ENCODE peak calls at places on chromosomes 2 and 18, in five cellular contexts. Z is H9, Q is H1, A is mesenchymal stem cell, P is neuronal stem cell. W is an unnamed sample.

GRCh38 chr2:3505771-3506170 is 13.6 kb downstream of the ADI1 start:
- DNase-seq in Z (no peak), Q (no peak), A (peak), P (no peak), W (peak)

GRCh38 chr2:191415858-191416257 is 170.7 kb downstream of the MYO1B start:
- DNase-seq in Z (no peak), Q (no peak), A (no peak), P (no peak), W (no peak)

GRCh38 chr2:64592994-64593655 is 60.6 kb downstream of the SERTAD2 start:
- DNase-seq in Z (no peak), Q (no peak), A (peak), P (no peak), W (peak)

GRCh38 chr2:219886615-219887014 is 259.2 kb downstream of the SLC4A3 start:
- DNase-seq in Z (peak), Q (no peak), A (no peak), P (no peak), W (peak)

GRCh38 chr2:152718909-152719645 is 657 bp downstream of the ARL6IP6 start:
- DNase-seq in Z (peak), Q (peak), A (peak), P (peak), W (no peak)

GRCh38 chr2:60515751-60516226 is 37.7 kb downstream of the BCL11A start:
- DNase-seq in Z (peak), Q (no peak), A (peak), P (no peak), W (peak)

GRCh38 chr2:73703675-73704074 is 33.5 kb downstream of the TPRKB start:
- DNase-seq in Z (no peak), Q (no peak), A (no peak), P (no peak), W (no peak)

GRCh38 chr2:202378001-202378400 is 1.9 kb downstream of the BMPR2 start:
- DNase-seq in Z (no peak), Q (no peak), A (no peak), P (no peak), W (no peak)

GRCh38 chr2:149365826-149366583 is 35.6 kb downstream of the LYPD6 start:
- DNase-seq in Z (no peak), Q (no peak), A (peak), P (no peak), W (peak)

GRCh38 chr2:101775636-101776035 is 78.1 kb downstream of the MAP4K4 start:
- DNase-seq in Z (no peak), Q (no peak), A (no peak), P (no peak), W (no peak)

GRCh38 chr18:50492061-50492460 is 67.8 kb upstream of the MAPK4 start:
- DNase-seq in Z (no peak), Q (no peak), A (no peak), P (no peak), W (no peak)

GRCh38 chr18:49510393-49511115 is 23.5 kb upstream of the C18orf32 start:
- DNase-seq in Z (peak), Q (no peak), A (peak), P (no peak), W (peak)

GRCh38 chr18:49476664-49477411 is 10.2 kb downstream of the C18orf32 start:
- DNase-seq in Z (no peak), Q (no peak), A (peak), P (no peak), W (peak)

GRCh38 chr2:172226244-172227061 is 123.8 kb upstream of the DLX2 start:
- DNase-seq in Z (peak), Q (no peak), A (no peak), P (no peak), W (no peak)

GRCh38 chr2:124286089-124286783 is 261.1 kb downstream of the CNTNAP5 start:
- DNase-seq in Z (peak), Q (no peak), A (peak), P (no peak), W (no peak)

GRCh38 chr2:109418716-109419115 is 195.1 kb downstream of the SEPTIN10 start:
- DNase-seq in Z (no peak), Q (no peak), A (no peak), P (no peak), W (no peak)

GRCh38 chr2:176188969-176189665 is 649 bp downstream of the HOXD1 start:
- DNase-seq in Z (peak), Q (no peak), A (no peak), P (no peak), W (no peak)

GRCh38 chr2:43057742-43058706 is 168.4 kb downstream of the ZFP36L2 start:
- DNase-seq in Z (no peak), Q (no peak), A (no peak), P (no peak), W (no peak)

GRCh38 chr2:68994864-68995263 is 18.1 kb upstream of the ANTXR1 start:
- DNase-seq in Z (no peak), Q (no peak), A (no peak), P (no peak), W (peak)

GRCh38 chr2:586518-587370 is 90.5 kb downstream of the TMEM18 start:
- DNase-seq in Z (no peak), Q (no peak), A (no peak), P (peak), W (no peak)

GRCh38 chr2:171964328-171964727 is 35.4 kb upstream of the METAP1D start:
- DNase-seq in Z (no peak), Q (no peak), A (no peak), P (no peak), W (no peak)

GRCh38 chr2:60551241-60552095 is 2.0 kb downstream of the BCL11A start:
- DNase-seq in Z (peak), Q (no peak), A (peak), P (no peak), W (no peak)

GRCh38 chr2:74249406-74250122 is 51.1 kb downstream of the MTHFD2 start:
- DNase-seq in Z (no peak), Q (no peak), A (no peak), P (no peak), W (no peak)

GRCh38 chr18:13551841-13552733 is 174.3 kb downstream of the FAM210A start:
- DNase-seq in Z (no peak), Q (no peak), A (no peak), P (no peak), W (no peak)

GRCh38 chr2:113686537-113686936 is 59.5 kb downstream of the RABL2A start:
- DNase-seq in Z (no peak), Q (no peak), A (no peak), P (no peak), W (peak)

GRCh38 chr2:134360750-134361487 is 107.0 kb downstream of the MGAT5 start:
- DNase-seq in Z (no peak), Q (no peak), A (no peak), P (no peak), W (no peak)

GRCh38 chr2:1749750-1750149 is 5.4 kb upstream of the PXDN start:
- DNase-seq in Z (no peak), Q (no peak), A (no peak), P (no peak), W (no peak)

GRCh38 chr2:39218401-39218800 is 25.4 kb downstream of the CDKL4 start:
- DNase-seq in Z (no peak), Q (no peak), A (no peak), P (no peak), W (no peak)

GRCh38 chr18:49565656-49566055 is 3.8 kb downstream of the LIPG start:
- DNase-seq in Z (no peak), Q (no peak), A (no peak), P (no peak), W (peak)

DNA sequence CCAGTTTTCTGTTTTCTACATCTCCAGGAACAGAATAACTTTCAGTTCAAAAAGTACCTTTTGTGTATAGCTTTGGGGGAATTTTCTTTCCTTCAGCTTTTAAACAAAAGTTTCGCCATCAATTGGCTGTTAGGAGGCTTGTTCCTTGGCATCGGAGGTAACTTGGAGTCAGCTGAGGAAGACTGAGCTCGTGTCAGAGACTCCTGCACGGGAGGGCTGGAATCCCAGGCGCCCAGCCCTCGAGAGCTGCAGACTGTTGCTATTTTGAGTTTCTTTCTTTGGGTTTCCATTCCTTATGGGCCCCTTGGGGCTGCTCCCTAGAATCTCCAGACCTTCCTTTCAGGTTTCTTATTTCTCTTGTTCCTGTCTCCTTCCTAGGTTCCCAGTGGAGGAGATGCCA is 8.1 kb downstream of the EMILIN2 start:
- DNase-seq in Z (no peak), Q (no peak), A (no peak), P (no peak), W (no peak)
- H2AFZ ChIP-seq in Z (no peak), Q (no peak), A (no peak), P (no peak), W (no peak)

DNA sequence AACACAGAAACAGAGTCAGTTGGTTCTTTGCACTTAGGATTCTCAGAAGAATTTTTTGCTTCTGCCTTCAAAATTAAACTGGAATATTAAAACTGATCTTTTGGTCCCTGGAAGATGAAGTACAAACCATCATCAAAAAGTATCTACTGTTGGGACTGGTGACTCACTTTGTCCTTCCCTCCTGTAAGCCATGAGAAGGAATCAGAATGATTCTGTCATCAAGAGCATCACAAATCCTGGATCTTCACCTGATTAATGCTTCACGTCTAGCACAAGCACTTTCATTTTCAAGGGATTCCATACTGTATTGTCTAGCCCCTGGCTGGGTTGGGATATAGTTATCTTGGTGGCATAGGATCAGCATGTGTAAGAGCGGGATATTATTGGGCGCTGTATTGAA is 69.3 kb upstream of the CYP1B1 start:
- DNase-seq in Z (no peak), Q (no peak), A (peak), P (no peak), W (no peak)
- H2BK15ac ChIP-seq in Z (no peak), Q (no peak), A (no peak), P (no peak), W (peak)

GRCh38 chr2:67919490-67919889 is 143.3 kb downstream of the C1D start:
- DNase-seq in Z (no peak), Q (no peak), A (no peak), P (no peak), W (no peak)

GRCh38 chr2:67918471-67918870 is 144.3 kb downstream of the C1D start:
- DNase-seq in Z (no peak), Q (no peak), A (no peak), P (no peak), W (no peak)

DNA sequence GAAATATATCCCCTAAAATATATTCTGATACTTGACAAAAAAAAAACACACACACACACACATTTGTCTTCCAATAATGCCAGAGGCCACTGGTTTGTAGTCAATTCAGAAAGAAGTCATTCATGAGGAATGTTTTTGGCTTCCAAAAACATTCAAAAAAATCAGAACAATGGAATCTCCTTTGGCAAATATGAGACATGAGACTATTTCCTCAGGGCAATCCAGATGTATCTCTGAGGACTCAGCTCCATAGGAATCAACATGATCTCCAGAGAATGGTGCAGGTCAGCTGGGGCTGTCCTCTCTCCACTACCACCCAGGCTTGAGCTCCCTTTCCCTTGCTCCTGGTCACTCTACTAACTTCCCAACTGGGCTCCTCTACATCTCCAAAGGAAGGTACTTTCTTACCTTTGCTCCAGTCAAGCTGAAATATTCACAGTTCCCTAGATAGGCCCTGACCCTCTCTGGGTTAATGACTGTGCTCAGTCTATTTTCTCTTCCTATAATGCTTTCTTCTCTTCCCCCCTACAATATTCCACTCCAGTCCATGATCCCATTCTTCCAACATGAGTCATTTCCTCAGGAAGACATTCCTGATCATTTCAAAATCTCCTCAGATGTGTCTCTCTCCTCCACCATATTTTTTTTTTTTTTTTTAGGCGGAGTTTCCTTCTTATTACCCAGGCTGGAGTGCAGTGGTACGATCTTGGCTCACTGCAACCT is 145.3 kb downstream of the C1D start:
- DNase-seq in Z (no peak), Q (no peak), A (peak), P (no peak), W (peak)
- H2AFZ ChIP-seq in Z (no peak), Q (no peak), A (peak), P (no peak), W (peak)

GRCh38 chr2:170486730-170487129 is 228.4 kb upstream of the SP5 start:
- DNase-seq in Z (no peak), Q (no peak), A (no peak), P (no peak), W (no peak)

GRCh38 chr2:170488807-170489206 is 226.3 kb upstream of the SP5 start:
- DNase-seq in Z (no peak), Q (no peak), A (no peak), P (no peak), W (no peak)

GRCh38 chr2:170495896-170496295 is 219.2 kb upstream of the SP5 start:
- DNase-seq in Z (no peak), Q (no peak), A (no peak), P (no peak), W (no peak)

GRCh38 chr2:170493698-170494097 is 221.4 kb upstream of the SP5 start:
- DNase-seq in Z (no peak), Q (no peak), A (no peak), P (no peak), W (peak)

DNA sequence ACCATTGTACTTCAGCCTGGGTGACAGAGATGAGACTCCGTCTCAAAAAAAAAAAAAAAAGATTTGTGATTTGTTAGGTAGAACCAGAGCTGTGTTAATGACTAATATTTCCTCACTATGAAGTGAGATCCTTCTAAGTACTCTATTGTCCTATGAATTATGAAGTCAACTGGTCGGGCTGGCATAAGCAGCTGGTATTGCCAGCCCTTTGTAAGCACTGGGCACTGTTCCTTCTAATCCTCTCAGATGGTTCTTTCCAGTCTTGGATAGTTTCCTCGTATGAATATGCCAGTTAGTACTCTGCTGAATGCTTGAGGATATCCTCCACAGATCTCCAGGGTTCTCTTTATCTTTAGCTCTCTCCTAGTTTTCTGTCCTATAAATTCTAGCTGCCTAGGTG is 223.1 kb upstream of the SP5 start:
- DNase-seq in Z (no peak), Q (no peak), A (no peak), P (no peak), W (no peak)
- H2BK15ac ChIP-seq in Z (no peak), Q (no peak), A (no peak), P (no peak), W (no peak)